ENCODE peak calls at places on chromosomes 11 and 22, in four cellular contexts. Q is HepG2, F is GM12878, E is H1. S is an unnamed sample.

GRCh38 chr11:64742940-64743590 is 877 bp downstream of the RASGRP2 start:
- DNase-seq in Q (no peak), F (no peak), E (peak; percentile 94), S (no peak)

GRCh38 chr11:105189586-105189985 is 50.0 kb upstream of the CARD18 start:
- DNase-seq in Q (no peak), F (no peak), E (no peak), S (no peak)

GRCh38 chr22:28146401-28147304 is 227.6 kb upstream of the PITPNB start:
- DNase-seq in Q (no peak), F (no peak), E (no peak), S (no peak)

GRCh38 chr22:26546282-26546681 is 34.0 kb upstream of the TFIP11 start:
- DNase-seq in Q (no peak), F (no peak), E (no peak), S (no peak)

GRCh38 chr22:39351689-39352214 is 2.0 kb downstream of the SYNGR1 start:
- DNase-seq in Q (no peak), F (peak; percentile 25), E (no peak), S (no peak)

GRCh38 chr11:46657186-46657585 is 39.8 kb downstream of the ATG13 start:
- DNase-seq in Q (no peak), F (no peak), E (no peak), S (no peak)

GRCh38 chr22:38754247-38755154 is 1.3 kb downstream of the SUN2 start:
- DNase-seq in Q (peak; percentile 67), F (no peak), E (peak; percentile 60), S (no peak)

GRCh38 chr11:13462311-13462927 is 603 bp downstream of the BTBD10 start:
- DNase-seq in Q (peak; percentile 31), F (no peak), E (peak; percentile 84), S (peak; percentile 39)

GRCh38 chr11:72349616-72350218 is 84.6 kb downstream of the CLPB start:
- DNase-seq in Q (no peak), F (no peak), E (no peak), S (no peak)

GRCh38 chr11:72951193-72951592 is 137.0 kb downstream of the ATG16L2 start:
- DNase-seq in Q (no peak), F (no peak), E (no peak), S (no peak)

GRCh38 chr11:3227568-3228444 is 4.4 kb downstream of the MRGPRE start:
- DNase-seq in Q (no peak), F (no peak), E (no peak), S (no peak)

GRCh38 chr22:32204856-32205722 is at the start of gene RFPL2:
- DNase-seq in Q (peak; percentile 61), F (no peak), E (peak; percentile 79), S (peak; percentile 39)

GRCh38 chr11:1230121-1230455 is 7.2 kb downstream of the MUC5B start:
- DNase-seq in Q (no peak), F (no peak), E (peak; percentile 36), S (no peak)

GRCh38 chr22:50739279-50739691 is 1.3 kb downstream of the ACR start:
- DNase-seq in Q (no peak), F (no peak), E (no peak), S (no peak)

GRCh38 chr22:49305966-49306631 is 521.6 kb downstream of the BRD1 start:
- DNase-seq in Q (no peak), F (no peak), E (peak; percentile 38), S (no peak)

GRCh38 chr22:32557424-32557823 is 82.8 kb downstream of the FBXO7 start:
- DNase-seq in Q (no peak), F (no peak), E (no peak), S (no peak)

GRCh38 chr11:130455493-130456127 is 7.2 kb downstream of the ADAMTS15 start:
- DNase-seq in Q (no peak), F (no peak), E (no peak), S (no peak)

GRCh38 chr11:19345848-19346681 is 105.3 kb upstream of the E2F8 start:
- DNase-seq in Q (no peak), F (no peak), E (peak; percentile 58), S (no peak)

GRCh38 chr22:31495343-31495742 is 993 bp upstream of the SFI1 start:
- DNase-seq in Q (no peak), F (no peak), E (no peak), S (no peak)

GRCh38 chr11:97234016-97234415 is 844.2 kb downstream of the JRKL start:
- DNase-seq in Q (no peak), F (no peak), E (no peak), S (no peak)

GRCh38 chr11:9001736-9002135 is 2.1 kb downstream of the NRIP3 start:
- DNase-seq in Q (no peak), F (no peak), E (no peak), S (no peak)

GRCh38 chr11:103907548-103908455 is 128.6 kb upstream of the DDI1 start:
- DNase-seq in Q (no peak), F (no peak), E (no peak), S (no peak)

GRCh38 chr11:353315-353857 is 15.9 kb upstream of the B4GALNT4 start:
- DNase-seq in Q (peak; percentile 90), F (no peak), E (no peak), S (no peak)

GRCh38 chr11:44304091-44305084 is 5.6 kb downstream of the ALX4 start:
- DNase-seq in Q (no peak), F (no peak), E (peak; percentile 64), S (peak; percentile 43)

GRCh38 chr22:43399338-43399979 is 12.4 kb upstream of the MPPED1 start:
- DNase-seq in Q (peak; percentile 37), F (no peak), E (no peak), S (no peak)

GRCh38 chr11:59283825-59284772 is 71.4 kb upstream of the MPEG1 start:
- DNase-seq in Q (peak; percentile 40), F (peak; percentile 71), E (no peak), S (peak; percentile 27)

GRCh38 chr11:117610045-117610444 is 187.0 kb downstream of the DSCAML1 start:
- DNase-seq in Q (no peak), F (peak; percentile 70), E (no peak), S (no peak)

GRCh38 chr11:110085255-110085838 is 7.8 kb upstream of the ZC3H12C start:
- DNase-seq in Q (no peak), F (no peak), E (no peak), S (no peak)

GRCh38 chr22:20234314-20234682 is 33.8 kb downstream of the RTN4R start:
- DNase-seq in Q (no peak), F (no peak), E (no peak), S (no peak)

GRCh38 chr22:38317237-38317994 is at the start of gene CSNK1E:
- DNase-seq in Q (no peak), F (no peak), E (peak; percentile 84), S (no peak)

GRCh38 chr11:2777871-2778629 is 78.3 kb upstream of the KCNQ1OT1 start:
- DNase-seq in Q (no peak), F (no peak), E (peak; percentile 46), S (no peak)

GRCh38 chr11:61730222-61730994 is 22.0 kb upstream of the MYRF start:
- DNase-seq in Q (no peak), F (no peak), E (no peak), S (no peak)

GRCh38 chr11:2365571-2366210 is 11.4 kb upstream of the CD81 start:
- DNase-seq in Q (no peak), F (no peak), E (no peak), S (no peak)

GRCh38 chr11:118895093-118896039 is 11.7 kb downstream of the CXCR5 start:
- DNase-seq in Q (no peak), F (peak; percentile 47), E (no peak), S (no peak)

GRCh38 chr11:12914401-12914912 is 94.7 kb upstream of the RASSF10 start:
- DNase-seq in Q (no peak), F (no peak), E (peak; percentile 89), S (peak; percentile 68)

GRCh38 chr22:36913431-36914382 is at the start of gene CSF2RB:
- DNase-seq in Q (no peak), F (no peak), E (no peak), S (no peak)

GRCh38 chr11:46294365-46295309 is 17.2 kb downstream of the CREB3L1 start:
- DNase-seq in Q (no peak), F (no peak), E (peak; percentile 77), S (peak; percentile 94)

GRCh38 chr11:2524446-2525165 is 79.8 kb downstream of the KCNQ1 start:
- DNase-seq in Q (no peak), F (no peak), E (no peak), S (no peak)

GRCh38 chr11:61880050-61880449 is 11.3 kb downstream of the FADS3 start:
- DNase-seq in Q (no peak), F (no peak), E (no peak), S (no peak)

GRCh38 chr11:6667733-6668374 is 12.2 kb upstream of the DCHS1 start:
- DNase-seq in Q (peak; percentile 41), F (peak; percentile 48), E (no peak), S (no peak)

GRCh38 chr11:134386945-134387344 is 25.1 kb downstream of the B3GAT1 start:
- DNase-seq in Q (no peak), F (no peak), E (no peak), S (no peak)
- H3K9ac ChIP-seq in Q (no peak overlapping the region), F (no peak overlapping the region), E (no peak overlapping the region), S (no peak overlapping the region)

GRCh38 chr11:36702330-36703054 is 104.5 kb upstream of the RAG2 start:
- DNase-seq in Q (peak; percentile 63), F (peak; percentile 41), E (no peak), S (peak; percentile 78)
- TF ChIP-seq SUZ12 in Q (no peak), F (no peak), E (no peak), S (no peak)

GRCh38 chr11:128732471-128733277 is 38.8 kb downstream of the FLI1 start:
- DNase-seq in Q (no peak), F (peak; percentile 86), E (no peak), S (no peak)
- H3K9ac ChIP-seq in Q (no peak overlapping the region), F (peak overlapping the region; percentile 41), E (no peak overlapping the region), S (no peak overlapping the region)

DNA sequence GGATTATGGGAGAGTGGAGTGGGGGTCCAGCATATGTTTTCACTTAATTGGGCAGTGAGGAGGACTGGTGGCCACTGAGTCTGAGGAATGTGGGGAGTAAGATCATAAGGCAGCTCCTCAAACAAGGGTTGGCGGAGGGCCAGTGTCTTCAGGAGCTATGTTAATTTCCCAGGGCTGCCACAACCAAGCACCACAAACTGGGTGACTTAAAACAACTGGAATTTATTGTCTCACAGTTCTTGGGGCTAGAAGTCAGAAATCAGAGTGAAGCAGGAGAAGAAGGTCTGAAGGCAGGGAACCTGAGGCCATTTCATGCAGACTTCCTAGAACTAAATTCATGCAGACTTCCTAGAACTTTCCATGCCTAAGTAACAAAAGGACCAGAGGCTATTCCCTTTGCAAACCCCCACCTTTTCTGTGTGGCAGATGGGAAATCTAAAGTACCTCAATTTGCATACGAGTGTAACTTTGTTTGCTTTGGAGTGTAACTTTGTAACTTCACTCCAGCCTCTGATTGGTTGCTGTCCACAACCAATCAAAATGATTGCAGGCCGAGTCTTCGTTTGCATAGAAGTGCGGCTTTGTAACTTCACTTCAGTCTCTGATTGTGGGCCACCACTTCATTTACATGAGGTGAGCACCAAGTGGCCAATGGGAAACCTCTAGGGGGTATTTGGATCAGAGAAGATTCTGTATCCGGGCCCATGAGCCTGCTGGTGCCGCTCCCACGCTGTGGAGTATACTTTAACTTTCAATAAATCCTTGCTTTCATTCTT is 50.5 kb upstream of the ZBED5 start:
- DNase-seq in Q (no peak), F (no peak), E (no peak), S (peak; percentile 28)
- TF ChIP-seq SUZ12 in Q (no peak), F (no peak), E (no peak), S (no peak)